ENCODE peak calls at places on chromosomes 6 and 20, in five cellular contexts. One of them, this sample, is unnamed.

GRCh38 chr6:97726378-97726777 is 443.4 kb upstream of the MMS22L start:
- DNase-seq in PC-9: no peak
- DNase-seq in astrocyte: peak; percentile 8
- DNase-seq in ovary: no peak
- DNase-seq in Peyer's patch: no peak
- DNase-seq in this sample: no peak

GRCh38 chr6:19851273-19852089 is 14.3 kb downstream of the ID4 start:
- DNase-seq in PC-9: peak; percentile 68
- DNase-seq in astrocyte: peak; percentile 74
- DNase-seq in ovary: no peak
- DNase-seq in Peyer's patch: no peak
- DNase-seq in this sample: no peak

GRCh38 chr6:112117554-112117953 is 30.2 kb downstream of the FAM229B start:
- DNase-seq in PC-9: peak; percentile 74
- DNase-seq in astrocyte: peak; percentile 69
- DNase-seq in ovary: no peak
- DNase-seq in Peyer's patch: no peak
- DNase-seq in this sample: no peak

GRCh38 chr6:143059616-143060353 is 904 bp upstream of the AIG1 start:
- DNase-seq in PC-9: peak; percentile 95
- DNase-seq in astrocyte: peak; percentile 93
- DNase-seq in ovary: no peak
- DNase-seq in Peyer's patch: no peak
- DNase-seq in this sample: peak; percentile 63

GRCh38 chr20:38728911-38729642 is 4.8 kb downstream of the SLC32A1 start:
- DNase-seq in PC-9: no peak
- DNase-seq in astrocyte: no peak
- DNase-seq in ovary: no peak
- DNase-seq in Peyer's patch: no peak
- DNase-seq in this sample: no peak

GRCh38 chr6:5809471-5809870 is 197.3 kb downstream of the NRN1 start:
- DNase-seq in PC-9: no peak
- DNase-seq in astrocyte: no peak
- DNase-seq in ovary: no peak
- DNase-seq in Peyer's patch: no peak
- DNase-seq in this sample: no peak

GRCh38 chr20:36744764-36745191 is 1.1 kb downstream of the NDRG3 start:
- DNase-seq in PC-9: peak; percentile 56
- DNase-seq in astrocyte: no peak
- DNase-seq in ovary: peak; percentile 43
- DNase-seq in Peyer's patch: no peak
- DNase-seq in this sample: peak; percentile 67

GRCh38 chr6:113873043-113873667 is 16.0 kb downstream of the MARCKS start:
- DNase-seq in PC-9: no peak
- DNase-seq in astrocyte: no peak
- DNase-seq in ovary: no peak
- DNase-seq in Peyer's patch: peak; percentile 65
- DNase-seq in this sample: no peak

GRCh38 chr20:49583669-49584417 is 15.9 kb upstream of the PTGIS start:
- DNase-seq in PC-9: peak; percentile 99
- DNase-seq in astrocyte: peak; percentile 99
- DNase-seq in ovary: peak; percentile 86
- DNase-seq in Peyer's patch: no peak
- DNase-seq in this sample: peak; percentile 78

GRCh38 chr6:117329926-117330325 is 64.6 kb downstream of the VGLL2 start:
- DNase-seq in PC-9: no peak
- DNase-seq in astrocyte: no peak
- DNase-seq in ovary: no peak
- DNase-seq in Peyer's patch: no peak
- DNase-seq in this sample: no peak

GRCh38 chr20:31967830-31968249 is at the start of gene XKR7:
- DNase-seq in PC-9: no peak
- DNase-seq in astrocyte: no peak
- DNase-seq in ovary: no peak
- DNase-seq in Peyer's patch: no peak
- DNase-seq in this sample: no peak

GRCh38 chr20:61280217-61280980 is 28.3 kb downstream of the CDH4 start:
- DNase-seq in PC-9: no peak
- DNase-seq in astrocyte: no peak
- DNase-seq in ovary: no peak
- DNase-seq in Peyer's patch: no peak
- DNase-seq in this sample: no peak

GRCh38 chr6:54717849-54718455 is 128.6 kb upstream of the FAM83B start:
- DNase-seq in PC-9: peak; percentile 69
- DNase-seq in astrocyte: peak; percentile 8
- DNase-seq in ovary: no peak
- DNase-seq in Peyer's patch: peak; percentile 43
- DNase-seq in this sample: no peak

GRCh38 chr20:64108731-64109389 is 1.5 kb upstream of the NPBWR2 start:
- DNase-seq in PC-9: peak; percentile 32
- DNase-seq in astrocyte: no peak
- DNase-seq in ovary: peak; percentile 21
- DNase-seq in Peyer's patch: peak; percentile 14
- DNase-seq in this sample: peak; percentile 4

GRCh38 chr6:129766959-129767728 is 57.2 kb upstream of the ARHGAP18 start:
- DNase-seq in PC-9: peak; percentile 61
- DNase-seq in astrocyte: peak; percentile 76
- DNase-seq in ovary: peak; percentile 45
- DNase-seq in Peyer's patch: no peak
- DNase-seq in this sample: no peak

GRCh38 chr6:17865798-17866725 is 121.4 kb downstream of the KIF13A start:
- DNase-seq in PC-9: peak; percentile 99
- DNase-seq in astrocyte: peak; percentile 98
- DNase-seq in ovary: peak; percentile 35
- DNase-seq in Peyer's patch: no peak
- DNase-seq in this sample: peak; percentile 85

GRCh38 chr6:9921366-9921765 is 493.5 kb downstream of the TFAP2A start:
- DNase-seq in PC-9: no peak
- DNase-seq in astrocyte: no peak
- DNase-seq in ovary: no peak
- DNase-seq in Peyer's patch: no peak
- DNase-seq in this sample: no peak

GRCh38 chr6:10355115-10355702 is 59.7 kb downstream of the TFAP2A start:
- DNase-seq in PC-9: no peak
- DNase-seq in astrocyte: no peak
- DNase-seq in ovary: no peak
- DNase-seq in Peyer's patch: no peak
- DNase-seq in this sample: no peak

GRCh38 chr6:28866342-28867077 is 57.3 kb downstream of the TRIM27 start:
- DNase-seq in PC-9: no peak
- DNase-seq in astrocyte: peak; percentile 34
- DNase-seq in ovary: peak; percentile 75
- DNase-seq in Peyer's patch: peak; percentile 67
- DNase-seq in this sample: no peak

GRCh38 chr6:14542670-14543366 is 425.2 kb downstream of the CD83 start:
- DNase-seq in PC-9: no peak
- DNase-seq in astrocyte: peak; percentile 91
- DNase-seq in ovary: no peak
- DNase-seq in Peyer's patch: peak; percentile 64
- DNase-seq in this sample: no peak

GRCh38 chr6:1657116-1657776 is 47.5 kb downstream of the FOXC1 start:
- DNase-seq in PC-9: no peak
- DNase-seq in astrocyte: no peak
- DNase-seq in ovary: no peak
- DNase-seq in Peyer's patch: no peak
- DNase-seq in this sample: no peak

GRCh38 chr6:140684776-140685550 is 1310.5 kb upstream of the CITED2 start:
- DNase-seq in PC-9: no peak
- DNase-seq in astrocyte: no peak
- DNase-seq in ovary: no peak
- DNase-seq in Peyer's patch: no peak
- DNase-seq in this sample: no peak

GRCh38 chr6:157461000-157461915 is 80.3 kb downstream of the ZDHHC14 start:
- DNase-seq in PC-9: no peak
- DNase-seq in astrocyte: peak; percentile 60
- DNase-seq in ovary: no peak
- DNase-seq in Peyer's patch: peak; percentile 34
- DNase-seq in this sample: no peak

GRCh38 chr6:161618816-161619454 is 345.1 kb upstream of the AGPAT4 start:
- DNase-seq in PC-9: no peak
- DNase-seq in astrocyte: peak; percentile 74
- DNase-seq in ovary: no peak
- DNase-seq in Peyer's patch: no peak
- DNase-seq in this sample: no peak

GRCh38 chr6:37104935-37105781 is 64.8 kb upstream of the PIM1 start:
- DNase-seq in PC-9: no peak
- DNase-seq in astrocyte: no peak
- DNase-seq in ovary: no peak
- DNase-seq in Peyer's patch: no peak
- DNase-seq in this sample: no peak

DNA sequence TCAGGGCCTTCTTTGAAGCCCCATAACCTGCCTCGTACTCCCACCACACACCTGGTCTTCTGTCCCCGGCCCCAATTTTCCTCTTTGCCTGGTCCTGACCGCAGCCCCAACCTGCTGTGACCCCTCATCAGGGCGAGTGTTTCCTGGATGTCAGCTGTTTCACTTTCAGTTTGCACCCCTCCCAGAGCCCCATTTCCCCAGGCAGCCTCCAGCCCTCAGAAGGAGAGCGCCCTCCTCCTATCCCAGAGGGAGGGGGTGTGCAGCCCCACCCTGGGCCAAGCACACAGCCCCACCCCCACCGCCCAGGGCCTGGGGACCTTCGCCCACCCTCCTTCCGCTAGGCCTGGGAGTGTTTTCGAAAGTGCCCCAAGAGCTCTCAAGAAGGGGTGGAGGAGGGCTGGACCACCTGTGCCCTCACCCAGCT is 1.5 kb downstream of the BAK1 start:
- DNase-seq in PC-9: no peak
- DNase-seq in astrocyte: no peak
- DNase-seq in ovary: no peak
- DNase-seq in Peyer's patch: peak; percentile 68
- DNase-seq in this sample: no peak
- H3K4me3 ChIP-seq in PC-9: peak overlapping the region; percentile 98
- H3K4me3 ChIP-seq in astrocyte: peak overlapping the region; percentile 91
- H3K4me3 ChIP-seq in ovary: no peak overlapping the region
- H3K4me3 ChIP-seq in Peyer's patch: peak overlapping the region; percentile 79
- H3K4me3 ChIP-seq in this sample: no peak overlapping the region

GRCh38 chr20:41143354-41143753 is 6.0 kb downstream of the PLCG1 start:
- DNase-seq in PC-9: no peak
- DNase-seq in astrocyte: no peak
- DNase-seq in ovary: no peak
- DNase-seq in Peyer's patch: no peak
- DNase-seq in this sample: no peak

GRCh38 chr20:41142914-41143313 is 5.6 kb downstream of the PLCG1 start:
- DNase-seq in PC-9: no peak
- DNase-seq in astrocyte: no peak
- DNase-seq in ovary: no peak
- DNase-seq in Peyer's patch: peak; percentile 46
- DNase-seq in this sample: no peak

GRCh38 chr20:41145821-41146620 is 8.7 kb downstream of the PLCG1 start:
- DNase-seq in PC-9: no peak
- DNase-seq in astrocyte: no peak
- DNase-seq in ovary: no peak
- DNase-seq in Peyer's patch: no peak
- DNase-seq in this sample: no peak

GRCh38 chr20:41142241-41142640 is 4.9 kb downstream of the PLCG1 start:
- DNase-seq in PC-9: no peak
- DNase-seq in astrocyte: no peak
- DNase-seq in ovary: no peak
- DNase-seq in Peyer's patch: no peak
- DNase-seq in this sample: no peak

DNA sequence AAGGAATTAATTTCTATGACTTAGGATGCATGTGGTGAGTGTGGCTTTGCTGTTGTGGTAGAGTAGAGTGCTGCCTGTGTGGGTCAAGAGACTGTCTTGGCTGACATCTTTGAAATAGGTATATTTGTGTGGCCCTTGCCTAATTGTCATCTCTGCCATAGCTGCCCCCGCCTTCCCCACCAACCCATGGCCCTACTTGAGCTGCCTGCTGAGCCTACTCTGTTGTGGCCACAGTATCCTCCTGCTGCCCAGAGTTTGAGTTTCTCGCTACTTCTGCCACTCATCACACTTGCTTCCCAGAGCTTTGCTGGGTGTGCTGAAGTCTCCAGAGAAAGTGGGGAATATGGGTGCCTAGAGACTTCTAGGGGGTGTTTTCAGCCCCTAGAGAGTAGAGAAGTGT is 8.0 kb downstream of the PLCG1 start:
- DNase-seq in PC-9: no peak
- DNase-seq in astrocyte: no peak
- DNase-seq in ovary: no peak
- DNase-seq in Peyer's patch: no peak
- DNase-seq in this sample: no peak
- H3K4me1 ChIP-seq in PC-9: peaks cover 7% of the 10 kb centered on the region
- H3K4me1 ChIP-seq in astrocyte: peaks cover 24% of the 10 kb centered on the region
- H3K4me1 ChIP-seq in ovary: peaks cover 42% of the 10 kb centered on the region
- H3K4me1 ChIP-seq in Peyer's patch: peaks cover 39% of the 10 kb centered on the region
- H3K4me1 ChIP-seq in this sample: peaks cover 97% of the 10 kb centered on the region

GRCh38 chr20:45293041-45294002 is 13.3 kb upstream of the RBPJL start:
- DNase-seq in PC-9: peak; percentile 61
- DNase-seq in astrocyte: peak; percentile 19
- DNase-seq in ovary: peak; percentile 81
- DNase-seq in Peyer's patch: peak; percentile 72
- DNase-seq in this sample: peak; percentile 55
- H3K4me3 ChIP-seq in PC-9: peak overlapping the region; percentile 60
- H3K4me3 ChIP-seq in astrocyte: peak overlapping the region; percentile 61
- H3K4me3 ChIP-seq in ovary: peak overlapping the region; percentile 41
- H3K4me3 ChIP-seq in Peyer's patch: peak overlapping the region; percentile 75
- H3K4me3 ChIP-seq in this sample: peak overlapping the region; percentile 66

GRCh38 chr20:43946659-43947315 is 32.1 kb downstream of the TOX2 start:
- DNase-seq in PC-9: no peak
- DNase-seq in astrocyte: no peak
- DNase-seq in ovary: no peak
- DNase-seq in Peyer's patch: no peak
- DNase-seq in this sample: no peak

GRCh38 chr20:43948455-43948854 is 33.8 kb downstream of the TOX2 start:
- DNase-seq in PC-9: no peak
- DNase-seq in astrocyte: no peak
- DNase-seq in ovary: no peak
- DNase-seq in Peyer's patch: no peak
- DNase-seq in this sample: no peak

GRCh38 chr20:43949741-43950618 is 35.3 kb downstream of the TOX2 start:
- DNase-seq in PC-9: peak; percentile 68
- DNase-seq in astrocyte: no peak
- DNase-seq in ovary: no peak
- DNase-seq in Peyer's patch: peak; percentile 77
- DNase-seq in this sample: no peak

GRCh38 chr20:43947316-43947710 is 32.7 kb downstream of the TOX2 start:
- DNase-seq in PC-9: no peak
- DNase-seq in astrocyte: no peak
- DNase-seq in ovary: no peak
- DNase-seq in Peyer's patch: no peak
- DNase-seq in this sample: no peak

DNA sequence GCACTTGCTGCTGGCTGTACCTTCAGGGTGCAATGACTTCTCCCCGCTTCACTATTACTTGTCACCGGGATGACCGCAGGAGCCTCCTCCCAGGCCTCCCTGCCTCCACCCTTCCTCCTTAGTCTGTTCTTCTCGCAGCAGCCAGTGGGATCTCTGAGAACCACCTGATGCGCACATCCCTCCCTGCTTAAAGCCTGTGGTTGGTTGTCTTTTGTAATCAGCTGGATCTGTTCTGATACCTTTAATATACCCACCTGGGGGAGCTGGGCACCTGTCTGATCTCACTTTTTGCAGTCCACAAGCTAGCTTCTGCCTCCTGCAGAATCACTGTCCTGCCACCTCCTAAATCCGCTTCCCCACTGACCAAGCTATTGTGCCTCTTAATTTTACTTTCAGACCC is 34.6 kb downstream of the TOX2 start:
- DNase-seq in PC-9: no peak
- DNase-seq in astrocyte: no peak
- DNase-seq in ovary: no peak
- DNase-seq in Peyer's patch: no peak
- DNase-seq in this sample: no peak
- H3K4me1 ChIP-seq in PC-9: peaks cover 46% of the 10 kb centered on the region
- H3K4me1 ChIP-seq in astrocyte: peaks cover 18% of the 10 kb centered on the region
- H3K4me1 ChIP-seq in ovary: no peaks in the 10 kb centered on the region
- H3K4me1 ChIP-seq in Peyer's patch: peaks cover 14% of the 10 kb centered on the region
- H3K4me1 ChIP-seq in this sample: no peaks in the 10 kb centered on the region